ENCODE peak calls at places on chromosome 6, in ten cellular contexts. B, H, P, Q, M, G, X, L, N and A are unnamed samples.

GRCh38 chr6:159880412-159880811 is 10.4 kb upstream of the MAS1 start:
- DNase-seq in P (no peak), L (no peak), H (no peak), B (no peak), G (no peak), M (peak), X (no peak), Q (no peak), N (no peak), A (no peak)

GRCh38 chr6:144710207-144710606 is 425.1 kb downstream of the UTRN start:
- DNase-seq in B (no peak), P (peak), M (no peak), L (no peak), H (no peak), G (no peak), N (no peak), X (peak), Q (no peak), A (no peak)

GRCh38 chr6:25013249-25013648 is 77.5 kb upstream of the RIPOR2 start:
- DNase-seq in P (no peak), Q (peak), X (no peak), G (no peak), N (no peak), M (no peak), L (no peak), B (no peak), H (no peak), A (no peak)

GRCh38 chr6:79246891-79247290 is 12.4 kb upstream of the HMGN3 start:
- DNase-seq in B (no peak), Q (peak), P (no peak), H (no peak), M (no peak), X (no peak), G (no peak), L (no peak), N (no peak), A (no peak)

GRCh38 chr6:34243131-34243771 is 5.6 kb downstream of the SMIM29 start:
- DNase-seq in X (peak), Q (no peak), P (no peak), H (no peak), G (no peak), L (no peak), N (no peak), B (no peak), M (no peak), A (no peak)

GRCh38 chr6:1970151-1970561 is 275.2 kb downstream of the GMDS start:
- DNase-seq in H (no peak), N (no peak), G (no peak), Q (no peak), P (no peak), X (no peak), L (no peak), M (no peak), B (no peak), A (peak)

GRCh38 chr6:154218336-154218735 is 138.3 kb downstream of the IPCEF1 start:
- DNase-seq in G (no peak), Q (no peak), H (no peak), N (no peak), X (no peak), M (no peak), P (no peak), L (no peak), B (no peak), A (no peak)

GRCh38 chr6:27866370-27867050 is 45.7 kb downstream of the OR2B2 start:
- DNase-seq in L (no peak), G (no peak), B (no peak), M (no peak), X (peak), Q (peak), N (no peak), H (no peak), P (peak), A (no peak)

GRCh38 chr6:46215213-46215612 is 44.4 kb upstream of the ENPP5 start:
- DNase-seq in N (no peak), H (no peak), M (no peak), P (no peak), G (no peak), Q (no peak), X (no peak), B (no peak), L (no peak), A (no peak)

GRCh38 chr6:42099340-42100028 is 42.9 kb downstream of the C6orf132 start:
- DNase-seq in N (no peak), B (peak), G (peak), H (peak), P (peak), X (peak), L (no peak), Q (no peak), M (no peak), A (peak)

GRCh38 chr6:133889557-133890301 is 816 bp downstream of the TCF21 start:
- DNase-seq in G (no peak), P (no peak), X (no peak), B (peak), H (no peak), N (no peak), L (no peak), Q (no peak), M (no peak), A (no peak)

GRCh38 chr6:163309491-163310026 is 105.0 kb upstream of the QKI start:
- DNase-seq in G (no peak), X (peak), B (no peak), P (no peak), L (no peak), M (no peak), N (no peak), H (no peak), Q (no peak), A (no peak)

GRCh38 chr6:44627091-44627878 is 239.8 kb downstream of the CDC5L start:
- DNase-seq in Q (no peak), X (no peak), G (no peak), P (no peak), M (no peak), L (no peak), N (no peak), B (peak), H (no peak), A (no peak)

GRCh38 chr6:79438015-79438414 is 99.2 kb downstream of the LCA5 start:
- DNase-seq in B (peak), H (no peak), L (no peak), M (no peak), X (no peak), N (no peak), Q (no peak), P (peak), G (no peak), A (peak)

GRCh38 chr6:169162968-169163903 is 90.4 kb downstream of the THBS2 start:
- DNase-seq in B (peak), G (no peak), P (peak), H (no peak), X (peak), L (no peak), M (no peak), Q (no peak), N (peak), A (no peak)

GRCh38 chr6:72674842-72675241 is 53.0 kb downstream of the KCNQ5 start:
- DNase-seq in M (no peak), N (no peak), L (no peak), X (no peak), B (no peak), P (no peak), H (no peak), Q (no peak), G (no peak), A (no peak)